ENCODE peak calls at places on chromosome 2, in five cellular contexts. Q is pancreas, B is Peyer's patch, A is left lung, K is AG04450. S is an unnamed sample.

GRCh38 chr2:99825630-99826029 is 316.8 kb downstream of the AFF3 start:
- DNase-seq in Q (no peak), B (no peak), A (no peak), K (no peak), S (no peak)

GRCh38 chr2:182522930-182523541 is 96.2 kb upstream of the PDE1A start:
- DNase-seq in Q (no peak), B (no peak), A (no peak), K (no peak), S (no peak)

GRCh38 chr2:86633094-86633740 is 9.6 kb upstream of the RNF103 start:
- DNase-seq in Q (peak), B (no peak), A (no peak), K (no peak), S (peak)

GRCh38 chr2:38485734-38486133 is 108.7 kb upstream of the ATL2 start:
- DNase-seq in Q (no peak), B (no peak), A (no peak), K (no peak), S (no peak)

GRCh38 chr2:38622210-38622609 is 19.5 kb upstream of the HNRNPLL start:
- DNase-seq in Q (no peak), B (no peak), A (no peak), K (no peak), S (no peak)

GRCh38 chr2:15869871-15870270 is 70.5 kb upstream of the MYCN start:
- DNase-seq in Q (no peak), B (no peak), A (no peak), K (no peak), S (no peak)

GRCh38 chr2:53130441-53130943 is 637.1 kb upstream of the CHAC2 start:
- DNase-seq in Q (no peak), B (no peak), A (no peak), K (no peak), S (no peak)

GRCh38 chr2:20299113-20299512 is 51.5 kb downstream of the PUM2 start:
- DNase-seq in Q (no peak), B (no peak), A (no peak), K (no peak), S (no peak)

GRCh38 chr2:40371525-40372277 is 80.2 kb downstream of the SLC8A1 start:
- DNase-seq in Q (no peak), B (no peak), A (no peak), K (peak), S (no peak)

DNA sequence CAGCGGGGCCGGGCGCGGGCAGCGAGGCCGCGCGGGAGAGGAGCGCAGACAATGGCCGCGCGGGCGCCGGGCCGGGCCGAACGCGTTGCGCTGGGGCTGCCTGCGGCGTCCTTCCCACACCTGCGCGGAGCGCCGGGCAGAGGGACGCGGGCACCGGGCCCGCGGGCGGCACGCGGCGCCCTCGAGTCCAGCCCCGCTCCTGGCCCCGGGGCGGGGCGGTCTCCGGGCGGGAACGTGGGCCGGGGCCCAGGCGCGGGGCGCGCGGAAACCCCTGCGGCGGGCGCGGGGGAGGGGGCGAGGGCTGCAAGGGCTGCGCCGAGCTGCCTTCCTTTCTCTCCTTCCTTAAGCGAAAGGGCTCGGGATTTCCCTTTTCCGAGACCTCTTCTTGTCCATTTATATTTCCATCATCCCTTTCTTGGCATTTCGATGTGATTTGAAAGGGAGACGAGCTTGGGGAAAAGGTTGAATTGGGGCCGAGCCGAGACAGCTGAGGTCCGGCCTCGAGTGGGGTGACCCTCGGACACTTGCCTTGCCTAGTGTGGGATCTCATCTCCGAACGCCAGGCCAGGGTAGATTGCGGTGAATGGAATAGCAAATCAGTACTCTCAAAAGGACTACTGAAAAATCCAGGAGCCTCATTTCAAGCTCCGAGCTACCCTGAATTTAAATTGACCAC is 678 bp downstream of the KLHL23 start:
- DNase-seq in Q (peak), B (no peak), A (peak), K (no peak), S (peak)
- H3K4me3 ChIP-seq in Q (peak), B (peak), A (peak), K (peak), S (peak)

GRCh38 chr2:28593356-28593755 is 97.5 kb downstream of the PLB1 start:
- DNase-seq in Q (no peak), B (no peak), A (no peak), K (no peak), S (no peak)
- H3K27ac ChIP-seq in Q (no peak), B (no peak), A (no peak), K (no peak), S (no peak)

DNA sequence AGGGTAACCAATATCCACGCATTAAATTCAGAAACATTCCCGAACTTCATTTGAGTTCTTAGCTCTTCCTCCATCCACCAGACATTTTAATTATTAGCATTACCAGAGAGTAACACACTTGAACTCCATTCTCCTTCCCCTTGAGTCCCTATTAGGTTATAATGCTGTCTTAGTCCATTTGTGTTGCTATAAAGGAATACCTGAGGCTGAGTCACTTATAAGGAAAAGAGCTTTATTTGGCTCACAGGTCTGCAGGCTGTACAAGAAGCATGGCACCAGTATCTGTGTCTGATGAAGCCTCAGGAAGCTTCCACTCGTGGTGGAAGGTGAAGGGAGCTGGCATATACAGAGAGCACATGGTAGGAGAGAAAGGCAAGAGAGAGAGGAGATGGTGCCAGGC is 25.4 kb downstream of the TBC1D8 start:
- DNase-seq in Q (no peak), B (no peak), A (no peak), K (no peak), S (no peak)
- H3K4me3 ChIP-seq in Q (no peak), B (no peak), A (no peak), K (no peak), S (no peak)

DNA sequence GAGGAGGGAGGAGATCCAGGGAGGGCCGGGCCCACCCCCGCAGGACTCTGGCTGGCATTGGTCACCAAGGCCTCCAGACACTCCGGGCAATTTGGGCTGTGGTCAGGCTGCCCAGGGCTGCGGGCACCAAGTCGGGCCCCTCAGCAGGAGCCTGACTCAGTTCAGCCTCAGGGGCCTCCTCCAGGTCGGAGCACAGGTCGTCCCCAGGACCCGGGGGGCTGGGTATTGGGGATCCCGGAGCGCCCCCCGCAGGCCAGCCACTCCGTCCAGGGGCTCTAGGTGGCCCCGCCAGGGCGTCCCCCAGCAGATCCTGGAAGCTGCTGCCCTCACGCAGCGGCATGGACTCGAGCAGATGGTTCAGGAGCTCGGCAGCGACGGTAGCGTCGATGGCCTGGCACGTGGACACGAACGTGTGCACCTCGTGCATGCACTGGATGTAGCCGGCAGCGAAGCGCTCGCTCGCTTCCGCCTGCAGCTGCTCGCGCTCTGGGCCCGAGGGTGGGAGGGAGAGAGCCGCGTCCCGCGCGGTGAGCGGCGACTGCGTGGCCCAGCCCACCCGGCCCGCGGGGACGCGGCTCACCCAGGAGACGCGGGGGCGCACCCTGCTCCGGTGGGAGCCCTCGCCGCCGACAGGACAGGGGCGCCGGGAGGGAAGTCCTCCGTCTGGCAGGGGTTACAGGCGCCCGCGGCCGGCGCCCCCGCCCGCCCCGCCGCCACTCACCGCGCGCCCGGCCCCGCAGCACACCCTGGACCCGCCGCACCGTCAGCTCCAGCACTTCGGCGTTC is 879 bp downstream of the HES6 start:
- DNase-seq in Q (peak), B (no peak), A (peak), K (no peak), S (no peak)
- H3K27ac ChIP-seq in Q (no peak), B (no peak), A (no peak), K (no peak), S (no peak)